ENCODE peak calls at places on chromosomes 7 and 10, in eight cellular contexts. D is stimulated activated CD4-positive, alpha-beta T cell treated with anti-CD3 and anti-CD28 coated beads, Interleukin-2, amount 100 ng/mL, for 24 hours; U is Daoy; Z is activated CD4-positive, alpha-beta T cell treated with anti-CD3 and anti-CD28 coated beads, Interleukin-2, amount 50 U/mL, for 1 hour; J is activated CD8-positive, alpha-beta memory T cell treated with anti-CD3 and anti-CD28 coated beads for 24 hours; G is RCC 7860; V is pancreas; X is NCI-H1105 treated with DMSO at 0.1 percent for 48 hours. N is an unnamed sample.

GRCh38 chr7:76069238-76069638 is 21.3 kb downstream of the MDH2 start:
- DNase-seq in D (no peak), U (peak), Z (no peak), J (no peak), G (peak), V (peak), X (no peak), N (no peak)

GRCh38 chr7:41886906-41887311 is 184.0 kb upstream of the INHBA start:
- DNase-seq in D (no peak), U (peak), Z (no peak), J (no peak), G (peak), V (no peak), X (no peak), N (no peak)

GRCh38 chr7:17209101-17209500 is 89.4 kb upstream of the AHR start:
- DNase-seq in D (no peak), U (no peak), Z (no peak), J (no peak), G (no peak), V (no peak), X (no peak), N (no peak)

GRCh38 chr7:51325937-51326336 is 9.3 kb upstream of the COBL start:
- DNase-seq in D (no peak), U (no peak), Z (no peak), J (no peak), G (no peak), V (no peak), X (no peak), N (no peak)

GRCh38 chr10:6299234-6299633 is 96.5 kb downstream of the PFKFB3 start:
- DNase-seq in D (no peak), U (peak), Z (no peak), J (no peak), G (peak), V (peak), X (no peak), N (no peak)

GRCh38 chr7:155795401-155795800 is 16.9 kb downstream of the SHH start:
- DNase-seq in D (no peak), U (no peak), Z (no peak), J (no peak), G (no peak), V (no peak), X (no peak), N (no peak)

GRCh38 chr10:68598978-68599753 is 39.0 kb downstream of the TET1 start:
- DNase-seq in D (no peak), U (peak), Z (no peak), J (no peak), G (no peak), V (peak), X (peak), N (no peak)

GRCh38 chr7:68770649-68771048 is 827.6 kb upstream of the AUTS2 start:
- DNase-seq in D (no peak), U (peak), Z (no peak), J (no peak), G (no peak), V (peak), X (peak), N (no peak)

GRCh38 chr7:379456-380225 is 89.7 kb downstream of the FOXL3 start:
- DNase-seq in D (no peak), U (peak), Z (no peak), J (peak), G (no peak), V (peak), X (no peak), N (no peak)

N was measured in esophagus muscularis mucosa.